ENCODE peak calls at places on chromosomes 1 and 21, in four cellular contexts. O, E, N and S are unnamed samples.

GRCh38 chr1:43766818-43767525 is 59.6 kb downstream of the ST3GAL3 start:
- DNase-seq in O (no peak), N (no peak), E (no peak), S (peak)

GRCh38 chr1:85582687-85583354 is 2.3 kb downstream of the CCN1 start:
- DNase-seq in E (no peak), N (no peak), O (no peak), S (no peak)

GRCh38 chr21:45993210-45994085 is 11.9 kb downstream of the COL6A1 start:
- DNase-seq in E (no peak), O (no peak), N (no peak), S (no peak)

GRCh38 chr1:44616991-44617702 is 57.1 kb downstream of the TMEM53 start:
- DNase-seq in N (no peak), O (peak), E (no peak), S (no peak)

GRCh38 chr1:3312894-3313578 is 141.4 kb upstream of the ARHGEF16 start:
- DNase-seq in N (peak), E (peak), O (no peak), S (no peak)

GRCh38 chr1:76267631-76268030 is 193.1 kb downstream of the ST6GALNAC3 start:
- DNase-seq in O (no peak), N (no peak), E (no peak), S (no peak)

GRCh38 chr1:205577874-205578658 is 53.7 kb downstream of the ELK4 start:
- DNase-seq in O (peak), N (no peak), E (no peak), S (no peak)

GRCh38 chr1:21206117-21206516 is 29.4 kb upstream of the EIF4G3 start:
- DNase-seq in N (no peak), O (no peak), E (no peak), S (no peak)

GRCh38 chr1:175797576-175797975 is 54.2 kb upstream of the TNR start:
- DNase-seq in N (no peak), E (no peak), O (no peak), S (no peak)

GRCh38 chr1:11768821-11769220 is 6.8 kb downstream of the C1orf167 start:
- DNase-seq in E (no peak), O (no peak), N (no peak), S (no peak)

GRCh38 chr1:11649624-11650330 is 4.5 kb downstream of the FBXO2 start:
- DNase-seq in O (no peak), E (peak), N (no peak), S (no peak)

GRCh38 chr1:111515291-111516007 is 12.0 kb upstream of the ADORA3 start:
- DNase-seq in O (peak), N (no peak), E (no peak), S (no peak)

GRCh38 chr1:77540501-77541161 is 141.8 kb downstream of the ZZZ3 start:
- DNase-seq in E (no peak), N (no peak), O (no peak), S (no peak)

GRCh38 chr1:77655431-77655974 is 27.0 kb downstream of the ZZZ3 start:
- DNase-seq in E (no peak), N (peak), O (no peak), S (no peak)

GRCh38 chr1:33428661-33429060 is 2.2 kb downstream of the PHC2 start:
- DNase-seq in E (no peak), N (no peak), O (no peak), S (no peak)

GRCh38 chr1:40773748-40774265 is 9.8 kb upstream of the KCNQ4 start:
- DNase-seq in N (peak), O (no peak), E (no peak), S (no peak)

GRCh38 chr1:154936416-154937050 is at the start of gene PMVK:
- DNase-seq in E (peak), O (peak), N (peak), S (peak)

GRCh38 chr1:13487143-13487868 is 26.5 kb downstream of the LRRC38 start:
- DNase-seq in O (no peak), E (peak), N (no peak), S (no peak)

GRCh38 chr21:38788275-38788911 is 17.3 kb upstream of the ETS2 start:
- DNase-seq in E (no peak), N (peak), O (no peak), S (no peak)

GRCh38 chr21:22536511-22536910 is 1538.3 kb downstream of the NCAM2 start:
- DNase-seq in N (no peak), E (no peak), O (no peak), S (no peak)

GRCh38 chr1:200550367-200550766 is 70.2 kb downstream of the KIF14 start:
- DNase-seq in O (no peak), E (no peak), N (no peak), S (no peak)

GRCh38 chr1:167439301-167439988 is 78.9 kb downstream of the CD247 start:
- DNase-seq in O (peak), N (peak), E (peak), S (no peak)

GRCh38 chr1:3066250-3066711 is 2.7 kb upstream of the PRDM16 start:
- DNase-seq in E (no peak), O (peak), N (peak), S (no peak)

GRCh38 chr1:180533571-180533987 is 25.2 kb upstream of the OVAAL start:
- DNase-seq in O (peak), E (peak), N (peak), S (no peak)

GRCh38 chr1:3331564-3331963 is 122.9 kb upstream of the ARHGEF16 start:
- DNase-seq in N (no peak), O (no peak), E (no peak), S (no peak)

GRCh38 chr1:48493970-48494769 is 22.2 kb upstream of the SPATA6 start:
- DNase-seq in O (no peak), N (peak), E (no peak), S (no peak)
- TF ChIP-seq NFIC in O (no peak), N (no peak), E (no peak), S (no peak)

GRCh38 chr1:238466459-238466858 is 575.7 kb upstream of the ZP4 start:
- DNase-seq in N (no peak), E (no peak), O (no peak), S (no peak)
- TF ChIP-seq NFIC in N (no peak), E (no peak), O (no peak), S (no peak)

GRCh38 chr1:172588296-172589291 is 55.6 kb downstream of the SUCO start:
- DNase-seq in E (peak), N (peak), O (no peak), S (no peak)
- TF ChIP-seq NFIC in E (no peak), N (no peak), O (peak), S (peak)

DNA sequence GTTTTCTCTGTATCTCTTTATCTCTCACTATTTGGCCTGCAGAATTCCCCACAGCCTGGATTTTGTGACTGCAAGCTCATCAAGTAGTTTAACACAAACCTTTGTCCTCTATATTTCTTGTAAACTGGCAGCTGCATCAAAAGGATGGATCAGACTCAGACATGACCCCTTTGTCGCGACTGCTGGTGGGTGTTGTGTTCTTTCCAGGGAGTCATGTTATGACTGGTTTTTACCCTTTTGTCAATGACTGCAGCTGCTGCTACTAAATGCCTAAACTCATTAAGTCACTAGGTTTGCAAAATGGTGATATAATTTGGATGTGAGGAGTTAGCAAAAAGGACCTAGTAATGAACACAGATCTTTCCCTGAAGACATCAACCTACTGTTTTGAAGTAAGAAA is 10.2 kb upstream of the TOMM20 start:
- DNase-seq in N (no peak), O (no peak), E (no peak), S (no peak)
- TF ChIP-seq NFIC in N (no peak), O (no peak), E (no peak), S (no peak)

DNA sequence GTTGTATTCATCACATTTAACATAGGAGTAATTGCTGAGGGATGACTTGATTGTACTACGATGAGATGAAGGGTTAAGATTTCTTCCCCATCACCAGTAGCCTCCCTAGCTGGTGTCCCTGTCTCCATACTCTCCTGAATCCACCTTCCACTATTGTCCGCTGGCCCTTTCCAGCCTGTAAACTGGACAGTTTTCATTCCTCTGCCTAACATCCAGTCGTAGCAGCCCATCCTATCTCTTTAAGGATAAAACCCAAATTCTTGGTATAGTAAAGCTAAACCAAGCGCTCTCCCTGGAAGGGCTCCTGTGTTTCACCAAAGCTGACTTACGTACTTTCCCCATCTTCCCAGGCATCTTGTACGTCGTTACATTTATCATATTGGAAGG is 670 bp downstream of the COX20 start:
- DNase-seq in N (peak), O (peak), E (peak), S (no peak)
- TF ChIP-seq NFIC in N (no peak), O (no peak), E (no peak), S (no peak)